ENCODE peak calls at places on chromosomes 7 and 10, in four cellular contexts. H is GM12878, N is A549, L is WTC11. U is an unnamed sample.

GRCh38 chr10:2043379-2043778 is 306.1 kb upstream of the ADARB2 start:
- DNase-seq in H (no peak), L (no peak), N (no peak), U (no peak)

GRCh38 chr7:157828190-157828589 is 491.4 kb downstream of the DNAJB6 start:
- DNase-seq in N (no peak), L (no peak), H (no peak), U (no peak)

GRCh38 chr10:32005050-32005449 is 51.2 kb downstream of the KIF5B start:
- DNase-seq in H (peak; percentile 16), L (peak; percentile 29), N (peak; percentile 39), U (peak; percentile 78)

GRCh38 chr7:9036080-9036479 is 602.7 kb downstream of the NXPH1 start:
- DNase-seq in H (no peak), L (no peak), N (no peak), U (no peak)

GRCh38 chr10:63005246-63005645 is 127.9 kb upstream of the NRBF2 start:
- DNase-seq in H (peak; percentile 9), N (no peak), L (no peak), U (no peak)

GRCh38 chr7:69457912-69458491 is 140.3 kb upstream of the AUTS2 start:
- DNase-seq in H (no peak), N (no peak), L (peak; percentile 41), U (no peak)

GRCh38 chr7:8113184-8113583 is 144.6 kb downstream of the GLCCI1 start:
- DNase-seq in L (no peak), N (no peak), H (no peak), U (no peak)

GRCh38 chr7:80879849-80880248 is 39.0 kb downstream of the SEMA3C start:
- DNase-seq in N (no peak), H (no peak), L (no peak), U (no peak)

GRCh38 chr7:81600608-81601007 is 169.2 kb downstream of the HGF start:
- DNase-seq in H (no peak), L (no peak), N (no peak), U (no peak)

GRCh38 chr7:47490501-47491265 is 91.2 kb downstream of the TNS3 start:
- DNase-seq in H (no peak), N (no peak), L (no peak), U (no peak)

GRCh38 chr7:42091461-42092229 is 145.4 kb downstream of the GLI3 start:
- DNase-seq in H (no peak), L (peak; percentile 64), N (no peak), U (no peak)

GRCh38 chr7:36391436-36392198 is 2.0 kb downstream of the ANLN start:
- DNase-seq in N (no peak), L (no peak), H (peak; percentile 27), U (peak; percentile 57)

GRCh38 chr7:1087462-1087809 is 477 bp upstream of the GPER1 start:
- DNase-seq in L (no peak), H (no peak), N (no peak), U (no peak)

GRCh38 chr7:94022550-94022949 is 18.4 kb upstream of the BET1 start:
- DNase-seq in H (no peak), N (no peak), L (no peak), U (no peak)

GRCh38 chr10:18010050-18010449 is 58.3 kb downstream of the SLC39A12 start:
- DNase-seq in H (no peak), N (no peak), L (no peak), U (no peak)

GRCh38 chr10:79354141-79354540 is 6.9 kb downstream of the PPIF start:
- DNase-seq in L (no peak), H (no peak), N (no peak), U (peak; percentile 8)

GRCh38 chr7:107940951-107941350 is 50.0 kb downstream of the DLD start:
- DNase-seq in H (no peak), L (no peak), N (no peak), U (no peak)

GRCh38 chr7:101121996-101122932 is 4.6 kb upstream of the SERPINE1 start:
- DNase-seq in L (peak; percentile 48), H (no peak), N (peak; percentile 89), U (peak; percentile 47)

GRCh38 chr7:120502132-120502531 is 229.2 kb downstream of the KCND2 start:
- DNase-seq in L (no peak), N (no peak), H (no peak), U (no peak)

GRCh38 chr10:89262331-89263020 is 10.9 kb upstream of the LIPA start:
- DNase-seq in H (no peak), N (no peak), L (no peak), U (no peak)

GRCh38 chr7:4227105-4228010 is 454.7 kb upstream of the FOXK1 start:
- DNase-seq in L (no peak), H (no peak), N (no peak), U (no peak)

GRCh38 chr7:116180302-116180701 is 30.0 kb upstream of the TES start:
- DNase-seq in N (peak; percentile 36), H (no peak), L (no peak), U (peak; percentile 47)

GRCh38 chr7:146902728-146903127 is 786.1 kb downstream of the CNTNAP2 start:
- DNase-seq in L (no peak), N (no peak), H (no peak), U (no peak)

GRCh38 chr7:73842248-73842895 is at the start of gene METTL27:
- DNase-seq in L (peak; percentile 96), N (peak; percentile 98), H (peak; percentile 53), U (peak; percentile 99)

GRCh38 chr10:106311590-106311989 is 852.9 kb downstream of the SORCS1 start:
- DNase-seq in N (no peak), L (no peak), H (no peak), U (no peak)

GRCh38 chr7:29285451-29285807 is 90.9 kb downstream of the CHN2 start:
- DNase-seq in L (no peak), H (peak; percentile 55), N (peak; percentile 27), U (no peak)

GRCh38 chr7:144738708-144739314 is 97.0 kb downstream of the TPK1 start:
- DNase-seq in H (no peak), L (no peak), N (peak; percentile 1), U (peak; percentile 17)

GRCh38 chr10:92760609-92761008 is 70.9 kb downstream of the HHEX start:
- DNase-seq in H (no peak), N (no peak), L (no peak), U (peak; percentile 31)

GRCh38 chr7:37728747-37729146 is 45.2 kb downstream of the GPR141 start:
- DNase-seq in H (peak; percentile 51), N (no peak), L (no peak), U (no peak)

GRCh38 chr7:157279679-157279972 is 57.2 kb upstream of the DNAJB6 start:
- DNase-seq in N (no peak), L (no peak), H (no peak), U (no peak)

GRCh38 chr7:82677064-82677463 is 233.5 kb upstream of the CACNA2D1 start:
- DNase-seq in L (no peak), N (no peak), H (no peak), U (no peak)

GRCh38 chr10:9238041-9238440 is 1183.6 kb downstream of the GATA3 start:
- DNase-seq in H (no peak), N (no peak), L (no peak), U (no peak)

GRCh38 chr7:17402628-17403278 is 104.3 kb downstream of the AHR start:
- DNase-seq in N (no peak), H (peak; percentile 90), L (no peak), U (no peak)

GRCh38 chr10:120492366-120492765 is 35.3 kb downstream of the PLPP4 start:
- DNase-seq in H (no peak), N (no peak), L (no peak), U (no peak)

GRCh38 chr10:65818990-65819389 is 1106.8 kb upstream of the LRRTM3 start:
- DNase-seq in L (no peak), H (no peak), N (no peak), U (no peak)

GRCh38 chr7:107582906-107583305 is 2.9 kb downstream of the BCAP29 start:
- DNase-seq in H (no peak), L (no peak), N (no peak), U (no peak)

GRCh38 chr10:21860718-21861117 is 142.8 kb downstream of the DNAJC1 start:
- DNase-seq in H (peak; percentile 3), L (no peak), N (no peak), U (no peak)

GRCh38 chr7:100719523-100720319 is 547 bp upstream of the EPO start:
- DNase-seq in H (no peak), N (no peak), L (no peak), U (no peak)

GRCh38 chr10:43844236-43844635 is 195.6 kb upstream of the ZNF32 start:
- DNase-seq in L (no peak), N (no peak), H (no peak), U (no peak)

DNA sequence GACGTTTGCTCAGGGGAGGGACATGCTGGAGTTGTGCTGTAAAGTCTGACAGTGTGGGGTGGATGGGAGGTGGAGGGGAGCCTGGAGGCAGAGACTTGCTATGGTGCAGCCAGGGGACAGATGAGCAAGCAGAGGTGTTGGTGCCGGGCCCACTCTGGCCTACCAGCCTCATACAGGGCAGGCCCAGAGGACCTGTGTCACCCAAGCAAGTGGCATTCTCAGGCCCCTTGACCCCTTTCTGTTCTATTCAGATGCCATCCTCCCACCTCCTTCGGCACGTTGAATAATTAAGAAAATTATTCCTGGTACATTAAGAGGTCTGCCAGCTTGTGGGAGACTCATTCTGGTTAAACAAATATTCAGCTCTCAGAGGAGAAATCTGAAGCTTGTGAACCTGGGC is 8.5 kb downstream of the WDFY4 start:
- DNase-seq in H (no peak), L (no peak), N (no peak), U (no peak)
- TF ChIP-seq ESRRA in H (no peak), L (no peak), N (no peak), U (no peak)

GRCh38 chr7:124152859-124153692 is 120.2 kb upstream of the TMEM229A start:
- DNase-seq in N (peak; percentile 1), L (peak; percentile 17), H (no peak), U (no peak)
- TF ChIP-seq ESRRA in N (no peak), L (no peak), H (no peak), U (no peak)

GRCh38 chr10:122140941-122141623 is 130.0 kb upstream of the BTBD16 start:
- DNase-seq in N (peak; percentile 92), L (no peak), H (no peak), U (no peak)

GRCh38 chr10:122139627-122140151 is 131.4 kb upstream of the BTBD16 start:
- DNase-seq in L (no peak), H (no peak), N (no peak), U (no peak)

GRCh38 chr10:122141821-122142651 is 129.1 kb upstream of the BTBD16 start:
- DNase-seq in H (no peak), L (no peak), N (no peak), U (no peak)

GRCh38 chr10:122139226-122139625 is 131.9 kb upstream of the BTBD16 start:
- DNase-seq in N (no peak), H (no peak), L (no peak), U (no peak)

GRCh38 chr10:122140477-122140902 is 130.6 kb upstream of the BTBD16 start:
- DNase-seq in L (no peak), N (peak; percentile 41), H (no peak), U (no peak)
- TF ChIP-seq ESRRA in L (no peak), N (no peak), H (no peak), U (no peak)

DNA sequence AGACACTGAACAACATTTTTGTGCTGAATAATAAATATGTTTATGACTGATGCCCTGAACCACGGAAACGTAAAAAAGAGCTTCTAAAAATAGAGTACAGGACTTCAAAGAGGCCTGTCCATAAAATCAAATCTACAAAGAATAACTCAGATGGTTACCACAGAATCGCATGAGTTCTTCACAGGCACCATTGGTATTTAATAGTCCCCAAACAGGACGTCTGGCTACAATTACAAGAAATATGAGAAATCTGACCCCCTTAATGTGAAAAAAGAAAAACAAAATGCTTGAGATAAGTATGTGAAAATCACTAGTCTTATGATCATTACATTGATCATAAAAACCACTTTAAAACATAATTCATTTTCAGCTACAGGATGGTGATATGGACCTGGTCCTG is 20.8 kb downstream of the CYTH3 start:
- DNase-seq in N (no peak), L (no peak), H (no peak), U (no peak)
- TF ChIP-seq ESRRA in N (no peak), L (no peak), H (no peak), U (no peak)